ENCODE peak calls at places on chromosomes 12 and 14, in nine cellular contexts. Q is DMS153; T is activated CD4-positive, CD25-positive, alpha-beta regulatory T cell; C is NCI-H1694 treated with DMSO at 0.1 percent for 48 hours; W is T-helper 2 cell; K is GM06990; X is A549; S is HTR-8/SVneo; H is NCI-H510A treated with DMSO at 0.1 percent for 48 hours. B is an unnamed sample.

GRCh38 chr12:14751987-14752386 is 51.3 kb downstream of the WBP11 start:
- DNase-seq in Q (no peak), T (no peak), C (no peak), W (no peak), K (no peak), X (no peak), S (no peak), H (no peak), B (no peak)

GRCh38 chr14:74239848-74240793 is 872 bp downstream of the VSX2 start:
- DNase-seq in Q (no peak), T (no peak), C (no peak), W (no peak), K (no peak), X (no peak), S (no peak), H (no peak), B (no peak)

GRCh38 chr14:34943506-34943905 is 39.3 kb upstream of the SRP54 start:
- DNase-seq in Q (no peak), T (no peak), C (no peak), W (no peak), K (no peak), X (no peak), S (no peak), H (no peak), B (no peak)

GRCh38 chr14:49481099-49481498 is 105.1 kb downstream of the RPS29 start:
- DNase-seq in Q (no peak), T (no peak), C (no peak), W (no peak), K (no peak), X (no peak), S (no peak), H (no peak), B (no peak)

GRCh38 chr12:67981236-67982164 is 7.7 kb upstream of the IFNG-AS1 start:
- DNase-seq in Q (no peak), T (no peak), C (peak), W (no peak), K (no peak), X (peak), S (peak), H (no peak), B (no peak)

GRCh38 chr12:66502911-66503310 is 176.0 kb downstream of the GRIP1 start:
- DNase-seq in Q (no peak), T (no peak), C (no peak), W (no peak), K (no peak), X (no peak), S (no peak), H (no peak), B (no peak)

GRCh38 chr12:123363385-123363742 is 1.3 kb downstream of the SBNO1 start:
- DNase-seq in Q (no peak), T (no peak), C (no peak), W (no peak), K (no peak), X (peak), S (no peak), H (peak), B (peak)

GRCh38 chr12:121748571-121749265 is 36.2 kb downstream of the TMEM120B start:
- DNase-seq in Q (no peak), T (no peak), C (no peak), W (no peak), K (no peak), X (peak), S (peak), H (no peak), B (no peak)

GRCh38 chr12:46702581-46703344 is 123.0 kb downstream of the SLC38A4 start:
- DNase-seq in Q (no peak), T (no peak), C (no peak), W (no peak), K (no peak), X (no peak), S (peak), H (no peak), B (no peak)

GRCh38 chr12:56818629-56819028 is 55.5 kb downstream of the HSD17B6 start:
- DNase-seq in Q (no peak), T (no peak), C (no peak), W (no peak), K (no peak), X (no peak), S (no peak), H (no peak), B (no peak)

GRCh38 chr14:97061198-97061597 is 264.0 kb downstream of the VRK1 start:
- DNase-seq in Q (no peak), T (no peak), C (no peak), W (no peak), K (no peak), X (no peak), S (no peak), H (no peak), B (no peak)

GRCh38 chr12:131091976-131092691 is 138.4 kb downstream of the ADGRD1 start:
- DNase-seq in Q (no peak), T (no peak), C (no peak), W (no peak), K (no peak), X (no peak), S (no peak), H (no peak), B (no peak)

GRCh38 chr12:86729798-86730197 is 473.6 kb upstream of the MGAT4C start:
- DNase-seq in Q (no peak), T (no peak), C (no peak), W (no peak), K (no peak), X (no peak), S (no peak), H (peak), B (no peak)

GRCh38 chr14:32821989-32822653 is 116.6 kb upstream of the NPAS3 start:
- DNase-seq in Q (no peak), T (no peak), C (no peak), W (no peak), K (no peak), X (no peak), S (no peak), H (no peak), B (no peak)

GRCh38 chr12:70402597-70402996 is 36.5 kb downstream of the KCNMB4 start:
- DNase-seq in Q (no peak), T (no peak), C (no peak), W (no peak), K (no peak), X (no peak), S (no peak), H (no peak), B (no peak)

GRCh38 chr12:15528666-15529065 is 206.4 kb downstream of the PTPRO start:
- DNase-seq in Q (no peak), T (no peak), C (no peak), W (no peak), K (no peak), X (no peak), S (no peak), H (no peak), B (no peak)

GRCh38 chr14:91361236-91361811 is 56.3 kb downstream of the CCDC88C start:
- DNase-seq in Q (peak), T (no peak), C (no peak), W (no peak), K (no peak), X (no peak), S (no peak), H (peak), B (no peak)

GRCh38 chr12:6387541-6387940 is 3.6 kb downstream of the LTBR start:
- DNase-seq in Q (no peak), T (no peak), C (no peak), W (no peak), K (no peak), X (no peak), S (no peak), H (no peak), B (no peak)

GRCh38 chr12:64681200-64682052 is 71.1 kb downstream of the RASSF3 start:
- DNase-seq in Q (no peak), T (no peak), C (no peak), W (no peak), K (peak), X (no peak), S (no peak), H (no peak), B (no peak)

GRCh38 chr14:68762944-68763831 is 29.7 kb downstream of the ZFP36L1 start:
- DNase-seq in Q (no peak), T (no peak), C (no peak), W (no peak), K (no peak), X (no peak), S (peak), H (no peak), B (peak)

GRCh38 chr12:128687851-128688250 is 135.9 kb downstream of the SLC15A4 start:
- DNase-seq in Q (no peak), T (no peak), C (no peak), W (no peak), K (no peak), X (no peak), S (no peak), H (no peak), B (no peak)

GRCh38 chr12:52370906-52371608 is 3.8 kb upstream of the KRT85 start:
- DNase-seq in Q (no peak), T (no peak), C (no peak), W (no peak), K (no peak), X (no peak), S (no peak), H (no peak), B (no peak)

GRCh38 chr12:13200841-13201240 is 4.3 kb downstream of the EMP1 start:
- DNase-seq in Q (no peak), T (no peak), C (no peak), W (no peak), K (no peak), X (no peak), S (no peak), H (no peak), B (no peak)

GRCh38 chr12:89949457-89950195 is 241.0 kb upstream of the ATP2B1 start:
- DNase-seq in Q (peak), T (no peak), C (no peak), W (peak), K (peak), X (peak), S (no peak), H (no peak), B (peak)

GRCh38 chr14:100610511-100611217 is 23.4 kb upstream of the BEGAIN start:
- DNase-seq in Q (no peak), T (no peak), C (no peak), W (no peak), K (no peak), X (peak), S (no peak), H (no peak), B (no peak)

GRCh38 chr12:120825337-120825736 is 78.8 kb downstream of the SPPL3 start:
- DNase-seq in Q (no peak), T (no peak), C (no peak), W (no peak), K (no peak), X (no peak), S (no peak), H (peak), B (no peak)

GRCh38 chr14:71532790-71533189 is 399.4 kb upstream of the RGS6 start:
- DNase-seq in Q (no peak), T (no peak), C (no peak), W (no peak), K (no peak), X (no peak), S (no peak), H (no peak), B (no peak)

GRCh38 chr14:92549096-92549852 is 35.7 kb downstream of the RIN3 start:
- DNase-seq in Q (no peak), T (no peak), C (no peak), W (no peak), K (no peak), X (no peak), S (no peak), H (no peak), B (no peak)

GRCh38 chr12:12927211-12928079 is 24.5 kb downstream of the GPRC5D start:
- DNase-seq in Q (peak), T (peak), C (peak), W (peak), K (no peak), X (peak), S (no peak), H (peak), B (peak)

GRCh38 chr14:102545461-102546265 is 36.1 kb upstream of the ANKRD9 start:
- DNase-seq in Q (no peak), T (no peak), C (peak), W (no peak), K (no peak), X (no peak), S (no peak), H (no peak), B (no peak)

GRCh38 chr14:36852853-36853634 is 191.4 kb downstream of the PAX9 start:
- DNase-seq in Q (no peak), T (no peak), C (no peak), W (no peak), K (no peak), X (no peak), S (no peak), H (peak), B (no peak)

GRCh38 chr12:92199846-92200576 is 54.4 kb upstream of the BTG1 start:
- DNase-seq in Q (no peak), T (no peak), C (no peak), W (no peak), K (no peak), X (no peak), S (no peak), H (no peak), B (no peak)

GRCh38 chr12:41220931-41221330 is 32.8 kb downstream of the PDZRN4 start:
- DNase-seq in Q (no peak), T (no peak), C (no peak), W (no peak), K (no peak), X (no peak), S (no peak), H (no peak), B (no peak)

GRCh38 chr12:54222609-54223008 is 33.8 kb upstream of the SMUG1 start:
- DNase-seq in Q (no peak), T (no peak), C (no peak), W (no peak), K (no peak), X (peak), S (peak), H (no peak), B (no peak)

B was measured in NCI-H2029.